ENCODE peak calls at places on chromosomes 4 and X, in four cellular contexts. M is GM12878, H is K562, N is HepG2. B is an unnamed sample.

GRCh38 chrX:124344246-124344645 is 2.1 kb upstream of the SH2D1A start:
- DNase-seq in H (no peak), M (no peak), N (no peak), B (no peak)

GRCh38 chr4:141391771-141392170 is 171.1 kb downstream of the ZNF330 start:
- DNase-seq in N (no peak), H (no peak), M (no peak), B (no peak)

GRCh38 chr4:98181815-98182214 is 38.5 kb upstream of the STPG2 start:
- DNase-seq in M (no peak), N (no peak), H (no peak), B (no peak)

GRCh38 chr4:6373541-6374410 is 98.6 kb downstream of the PPP2R2C start:
- DNase-seq in N (no peak), H (no peak), M (no peak), B (no peak)

GRCh38 chr4:151202851-151203455 is 74.0 kb upstream of the PRSS48 start:
- DNase-seq in M (no peak), H (no peak), N (no peak), B (no peak)

GRCh38 chr4:185071412-185071811 is 53.1 kb downstream of the HELT start:
- DNase-seq in M (no peak), N (no peak), H (no peak), B (no peak)

GRCh38 chrX:130401415-130402210 is at the start of gene RBMX2:
- DNase-seq in M (peak), H (peak), N (peak), B (peak)

GRCh38 chr4:12319765-12320164 is 891.1 kb upstream of the HS3ST1 start:
- DNase-seq in M (no peak), N (no peak), H (no peak), B (no peak)

GRCh38 chr4:159770398-159770797 is 667.5 kb downstream of the RAPGEF2 start:
- DNase-seq in N (no peak), M (no peak), H (no peak), B (no peak)

GRCh38 chr4:149784018-149784417 is 31.6 kb downstream of the IQCM start:
- DNase-seq in M (no peak), N (no peak), H (no peak), B (no peak)

GRCh38 chrX:16836371-16836770 is 33.8 kb downstream of the RBBP7 start:
- DNase-seq in N (peak), H (peak), M (no peak), B (peak)

GRCh38 chrX:31038585-31039326 is 33.1 kb downstream of the FTHL17 start:
- DNase-seq in H (peak), N (peak), M (no peak), B (peak)

GRCh38 chrX:150211988-150212387 is 151.1 kb upstream of the MAMLD1 start:
- DNase-seq in N (no peak), M (no peak), H (no peak), B (no peak)

GRCh38 chr4:153223418-153223792 is 19.2 kb downstream of the TRIM2 start:
- DNase-seq in M (no peak), H (no peak), N (no peak), B (no peak)

GRCh38 chrX:97026406-97026805 is 142.7 kb downstream of the RPA4 start:
- DNase-seq in N (no peak), H (no peak), M (no peak), B (no peak)

GRCh38 chr4:7034262-7035081 is 8.7 kb upstream of the TADA2B start:
- DNase-seq in N (peak), M (no peak), H (no peak), B (no peak)

GRCh38 chrX:100911731-100912130 is 17.0 kb downstream of the XKRX start:
- DNase-seq in N (no peak), M (no peak), H (no peak), B (no peak)

GRCh38 chrX:44872319-44872816 is 620 bp upstream of the KDM6A start:
- DNase-seq in M (no peak), H (peak), N (no peak), B (peak)

GRCh38 chrX:103687696-103688191 is 1.2 kb upstream of the MORF4L2 start:
- DNase-seq in N (peak), M (peak), H (peak), B (peak)

GRCh38 chr4:4427478-4427870 is 40.6 kb downstream of the NSG1 start:
- DNase-seq in H (no peak), N (no peak), M (no peak), B (no peak)

GRCh38 chrX:151970661-151971060 is 3.8 kb downstream of the GABRE start:
- DNase-seq in M (no peak), N (peak), H (no peak), B (no peak)

GRCh38 chrX:102784550-102784949 is 64.0 kb downstream of the GPRASP3 start:
- DNase-seq in H (no peak), N (no peak), M (no peak), B (no peak)

GRCh38 chrX:18102006-18102405 is 118.7 kb downstream of the BEND2 start:
- DNase-seq in H (no peak), N (no peak), M (no peak), B (no peak)

GRCh38 chrX:18098704-18099103 is 122.0 kb downstream of the BEND2 start:
- DNase-seq in M (no peak), N (no peak), H (no peak), B (peak)

GRCh38 chrX:18099745-18100144 is 120.9 kb downstream of the BEND2 start:
- DNase-seq in N (no peak), H (no peak), M (no peak), B (no peak)

DNA sequence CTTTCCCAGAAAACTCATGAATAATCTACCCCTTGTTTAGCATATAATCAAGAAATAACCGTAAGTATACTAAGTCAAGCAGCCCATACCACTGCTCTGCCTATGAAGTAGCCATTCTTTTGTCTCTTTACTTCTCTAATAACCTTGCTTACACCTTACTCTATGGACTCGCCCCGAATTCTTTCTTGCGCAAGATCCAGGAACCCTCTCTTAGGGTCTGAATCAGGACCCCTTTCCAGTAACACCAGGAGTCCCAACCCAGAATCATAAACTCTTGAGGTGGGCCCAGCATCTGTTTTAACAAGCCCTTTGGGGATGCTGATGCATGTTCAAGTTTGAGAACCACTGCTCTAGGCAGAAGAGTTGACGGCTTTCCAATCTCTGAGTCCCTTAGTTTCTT is 119.6 kb downstream of the BEND2 start:
- DNase-seq in M (no peak), N (no peak), H (no peak), B (no peak)
- TF ChIP-seq ETV6 in M (no peak), N (no peak), H (no peak), B (no peak)

DNA sequence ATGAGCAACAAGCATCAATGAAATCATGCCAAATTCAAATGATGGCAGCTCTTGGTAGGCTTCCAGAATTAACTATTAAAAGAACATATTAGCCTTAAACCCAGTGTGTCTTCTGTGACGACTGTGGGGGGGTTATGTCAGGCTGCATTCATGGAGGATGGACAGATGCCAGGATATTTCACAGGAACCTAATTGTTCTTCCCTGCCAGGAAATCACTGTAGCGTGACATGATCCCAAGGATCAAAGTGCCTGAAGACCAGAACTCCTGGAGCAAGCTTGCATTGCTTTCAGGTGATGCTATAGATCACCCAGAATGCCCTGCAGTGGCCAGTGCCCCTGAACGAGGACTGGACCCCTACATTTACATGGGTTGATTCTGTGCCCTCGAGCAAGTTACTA is 1093.0 kb upstream of the TENM3 start:
- DNase-seq in N (peak), M (no peak), H (no peak), B (no peak)
- TF ChIP-seq ATF2 in N (no peak), M (no peak), H (no peak), B (no peak)

DNA sequence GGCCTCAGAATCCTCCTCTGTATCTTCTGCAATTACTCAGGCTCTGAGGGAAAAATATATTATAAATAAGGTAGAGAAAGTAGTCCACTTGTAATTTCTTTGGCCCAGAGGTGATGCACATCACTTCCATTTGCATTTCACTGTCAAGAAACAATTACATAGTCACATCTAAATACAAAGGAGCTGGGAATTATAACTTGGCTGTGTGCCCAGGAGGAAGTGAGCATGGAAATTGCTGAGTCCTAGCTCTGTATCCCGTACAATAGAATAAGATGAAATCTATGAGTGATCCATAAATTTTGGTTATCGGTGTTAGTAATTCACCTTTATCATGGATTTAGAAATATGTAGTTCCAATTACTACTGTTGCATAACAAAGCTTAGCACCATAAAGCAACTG is 241.5 kb upstream of the GALNT7 start:
- DNase-seq in H (no peak), M (no peak), N (no peak), B (no peak)
- TF ChIP-seq ETV6 in H (no peak), M (no peak), N (no peak), B (no peak)

DNA sequence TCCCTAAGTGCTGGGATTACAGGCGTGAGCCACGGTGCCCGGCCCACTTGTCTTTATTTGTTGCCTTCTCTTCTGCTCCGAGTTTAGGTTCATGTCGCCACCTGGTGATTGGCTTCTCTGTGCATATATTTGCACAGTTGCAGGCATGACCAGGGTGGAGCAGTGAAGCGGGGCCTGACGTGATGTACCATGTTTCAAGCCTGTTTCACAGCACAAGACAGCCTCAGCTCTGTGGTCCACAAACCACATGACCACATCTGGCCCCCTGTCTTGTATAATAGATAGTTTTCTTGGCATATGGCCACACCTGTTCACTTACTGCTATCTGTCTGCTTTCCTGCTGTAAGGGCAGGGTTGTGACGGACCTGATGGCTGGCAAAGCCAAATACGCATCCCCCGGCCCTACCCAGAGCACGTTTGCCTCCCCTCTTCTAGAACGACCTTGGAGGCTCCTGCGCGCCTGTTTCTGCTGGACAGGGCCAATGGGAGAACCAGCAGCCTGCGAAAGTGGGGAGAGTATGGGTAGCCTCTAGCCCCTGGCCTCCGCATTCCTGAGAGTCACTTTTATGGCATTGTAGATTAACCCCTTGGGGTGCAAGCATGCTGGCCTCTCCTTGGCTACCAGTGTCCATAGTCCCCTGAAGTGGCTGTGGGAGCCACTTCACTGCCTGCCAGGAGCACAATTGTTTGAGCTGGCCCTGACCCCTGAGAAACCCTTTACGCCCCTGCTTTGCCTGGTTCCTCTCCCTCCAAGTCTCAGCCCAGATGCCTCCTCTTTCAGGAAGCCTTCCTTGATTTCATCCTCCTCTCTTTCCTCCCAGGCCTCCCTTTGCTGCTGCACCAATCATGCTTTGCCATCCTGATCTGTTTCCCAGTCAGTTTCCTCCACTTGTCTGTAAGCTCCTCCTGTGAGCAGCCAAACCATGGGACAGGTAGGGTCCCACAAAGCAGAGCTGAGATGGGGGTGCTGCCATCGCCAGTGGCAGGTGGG is 6.0 kb upstream of the SH3TC1 start:
- DNase-seq in H (no peak), M (peak), N (peak), B (no peak)
- TF ChIP-seq ATF2 in H (no peak), M (no peak), N (no peak), B (no peak)

DNA sequence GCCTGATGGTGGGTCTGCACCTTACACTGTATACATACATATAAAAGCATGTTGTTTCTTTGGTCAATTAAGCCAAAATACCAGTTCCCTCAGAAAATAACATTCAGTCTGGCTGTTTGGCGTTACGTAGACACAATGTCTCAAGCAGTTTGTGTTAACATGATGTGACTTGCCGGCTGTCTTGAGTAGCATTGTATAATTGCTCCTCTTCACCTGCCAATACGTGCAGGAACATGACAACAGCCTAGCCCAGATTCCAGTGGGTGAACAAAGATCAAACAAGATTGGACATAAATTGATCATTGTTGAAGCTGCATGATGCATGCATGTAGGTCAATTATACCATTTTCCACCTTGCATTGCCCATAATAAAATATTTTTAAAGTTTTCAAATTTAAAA is 102.3 kb downstream of the F11 start:
- DNase-seq in M (no peak), H (no peak), N (no peak), B (no peak)
- TF ChIP-seq ETV6 in M (no peak), H (no peak), N (no peak), B (no peak)

B was measured in WTC11.